ENCODE peak calls at places on chromosome 6, in five cellular contexts. H is cardiac muscle cell, Z is AG10803, Q is tibial nerve, V is foreskin fibroblast. W is an unnamed sample.

GRCh38 chr6:45655630-45656422 is 278.1 kb upstream of the SUPT3H start:
- DNase-seq in Q (no peak), Z (peak; percentile 99), H (no peak), V (peak; percentile 98), W (no peak)

GRCh38 chr6:89067796-89068195 is 12.8 kb upstream of the PNRC1 start:
- DNase-seq in H (no peak), Q (no peak), Z (no peak), V (no peak), W (no peak)

GRCh38 chr6:157471077-157471686 is 90.2 kb downstream of the ZDHHC14 start:
- DNase-seq in Q (no peak), V (no peak), Z (no peak), H (no peak), W (no peak)

GRCh38 chr6:132751828-132752227 is 5.9 kb downstream of the VNN2 start:
- DNase-seq in Z (no peak), H (no peak), V (no peak), Q (no peak), W (no peak)

GRCh38 chr6:41066867-41067304 is 5.3 kb downstream of the OARD1 start:
- DNase-seq in Z (peak; percentile 87), H (peak; percentile 81), Q (peak; percentile 76), V (peak; percentile 69), W (peak; percentile 62)

GRCh38 chr6:1070085-1070521 is 241.8 kb upstream of the FOXQ1 start:
- DNase-seq in Z (no peak), V (no peak), H (peak; percentile 74), Q (no peak), W (no peak)

GRCh38 chr6:17865798-17866725 is 121.4 kb downstream of the KIF13A start:
- DNase-seq in Z (peak; percentile 92), V (peak; percentile 95), Q (peak; percentile 31), H (no peak), W (no peak)

GRCh38 chr6:163572612-163573011 is 158.1 kb downstream of the QKI start:
- DNase-seq in V (no peak), Z (no peak), Q (no peak), H (no peak), W (no peak)

GRCh38 chr6:77456531-77457248 is 6.6 kb downstream of the HTR1B start:
- DNase-seq in V (peak; percentile 99), H (no peak), Z (peak; percentile 99), Q (no peak), W (no peak)

GRCh38 chr6:135179920-135180457 is 1.1 kb upstream of the MYB start:
- DNase-seq in Z (no peak), Q (no peak), V (no peak), H (no peak), W (peak; percentile 5)

GRCh38 chr6:43877463-43878126 is 107.6 kb downstream of the VEGFA start:
- DNase-seq in Q (no peak), V (no peak), H (no peak), Z (no peak), W (no peak)

GRCh38 chr6:120947111-120947510 is 387.2 kb downstream of the TBC1D32 start:
- DNase-seq in Q (no peak), V (no peak), Z (no peak), H (no peak), W (no peak)

GRCh38 chr6:145583753-145584152 is 151.6 kb downstream of the EPM2A start:
- DNase-seq in Q (no peak), H (no peak), V (no peak), Z (no peak), W (no peak)

GRCh38 chr6:85675030-85675819 is 32.5 kb upstream of the SYNCRIP start:
- DNase-seq in V (peak; percentile 50), H (no peak), Z (peak; percentile 38), Q (no peak), W (no peak)

GRCh38 chr6:29146154-29146553 is 24.6 kb upstream of the OR2J2 start:
- DNase-seq in Q (no peak), Z (no peak), H (no peak), V (no peak), W (no peak)

GRCh38 chr6:88823998-88824397 is 139.4 kb downstream of the RNGTT start:
- DNase-seq in Z (peak; percentile 44), V (peak; percentile 22), H (no peak), Q (no peak), W (no peak)

GRCh38 chr6:157532963-157533362 is 152.0 kb downstream of the ZDHHC14 start:
- DNase-seq in H (no peak), V (no peak), Q (no peak), Z (no peak), W (no peak)

GRCh38 chr6:7067305-7067704 is 40.5 kb upstream of the RREB1 start:
- DNase-seq in V (no peak), Z (no peak), H (no peak), Q (no peak), W (no peak)

GRCh38 chr6:96065211-96065610 is 49.4 kb downstream of the FUT9 start:
- DNase-seq in H (no peak), Z (no peak), Q (no peak), V (no peak), W (no peak)

GRCh38 chr6:33211666-33212422 is 3.5 kb downstream of the RING1 start:
- DNase-seq in Z (no peak), H (no peak), Q (no peak), V (no peak), W (no peak)

GRCh38 chr6:33213989-33214335 is 5.7 kb downstream of the RING1 start:
- DNase-seq in Q (no peak), Z (no peak), H (no peak), V (no peak), W (no peak)

GRCh38 chr6:33215281-33215680 is 7.0 kb downstream of the RING1 start:
- DNase-seq in Q (no peak), V (no peak), H (no peak), Z (no peak), W (no peak)

GRCh38 chr6:33212857-33213165 is 4.5 kb downstream of the RING1 start:
- DNase-seq in Z (peak; percentile 16), V (no peak), Q (no peak), H (no peak), W (no peak)

GRCh38 chr6:33213166-33213988 is 5.1 kb downstream of the RING1 start:
- DNase-seq in H (peak; percentile 63), Z (no peak), Q (no peak), V (no peak), W (no peak)
- H3K4me3 ChIP-seq in H (peak overlapping the region; percentile 32), Z (peak overlapping the region; percentile 68), Q (peak overlapping the region; percentile 24), V (peak overlapping the region; percentile 48), W (no peak overlapping the region)

GRCh38 chr6:109987196-109987595 is 9.1 kb downstream of the GPR6 start:
- DNase-seq in H (no peak), V (no peak), Q (no peak), Z (no peak), W (no peak)

GRCh38 chr6:109979033-109979921 is 1.2 kb downstream of the GPR6 start:
- DNase-seq in Z (no peak), Q (no peak), H (peak; percentile 35), V (no peak), W (no peak)

GRCh38 chr6:109984410-109984809 is 6.3 kb downstream of the GPR6 start:
- DNase-seq in Q (no peak), Z (no peak), H (no peak), V (no peak), W (no peak)
- H3K4me3 ChIP-seq in Q (no peak overlapping the region), Z (no peak overlapping the region), H (no peak overlapping the region), V (no peak overlapping the region), W (no peak overlapping the region)

GRCh38 chr6:36129889-36130671 is at the start of gene MAPK13:
- DNase-seq in H (no peak), V (peak; percentile 36), Q (no peak), Z (no peak), W (no peak)

GRCh38 chr6:36133148-36133547 is 2.8 kb downstream of the MAPK13 start:
- DNase-seq in H (no peak), Q (no peak), V (no peak), Z (no peak), W (no peak)

GRCh38 chr6:36132221-36132895 is 2.0 kb downstream of the MAPK13 start:
- DNase-seq in H (no peak), Q (no peak), V (no peak), Z (no peak), W (no peak)

GRCh38 chr6:36130672-36131516 is 581 bp downstream of the MAPK13 start:
- DNase-seq in Q (no peak), H (no peak), Z (no peak), V (peak; percentile 20), W (peak; percentile 38)

GRCh38 chr6:36131517-36132220 is 1.4 kb downstream of the MAPK13 start:
- DNase-seq in H (peak; percentile 31), V (peak; percentile 92), Z (peak; percentile 36), Q (no peak), W (peak; percentile 79)
- H3K4me3 ChIP-seq in H (no peak overlapping the region), V (peak overlapping the region; percentile 11), Z (no peak overlapping the region), Q (no peak overlapping the region), W (peak overlapping the region; percentile 58)

DNA sequence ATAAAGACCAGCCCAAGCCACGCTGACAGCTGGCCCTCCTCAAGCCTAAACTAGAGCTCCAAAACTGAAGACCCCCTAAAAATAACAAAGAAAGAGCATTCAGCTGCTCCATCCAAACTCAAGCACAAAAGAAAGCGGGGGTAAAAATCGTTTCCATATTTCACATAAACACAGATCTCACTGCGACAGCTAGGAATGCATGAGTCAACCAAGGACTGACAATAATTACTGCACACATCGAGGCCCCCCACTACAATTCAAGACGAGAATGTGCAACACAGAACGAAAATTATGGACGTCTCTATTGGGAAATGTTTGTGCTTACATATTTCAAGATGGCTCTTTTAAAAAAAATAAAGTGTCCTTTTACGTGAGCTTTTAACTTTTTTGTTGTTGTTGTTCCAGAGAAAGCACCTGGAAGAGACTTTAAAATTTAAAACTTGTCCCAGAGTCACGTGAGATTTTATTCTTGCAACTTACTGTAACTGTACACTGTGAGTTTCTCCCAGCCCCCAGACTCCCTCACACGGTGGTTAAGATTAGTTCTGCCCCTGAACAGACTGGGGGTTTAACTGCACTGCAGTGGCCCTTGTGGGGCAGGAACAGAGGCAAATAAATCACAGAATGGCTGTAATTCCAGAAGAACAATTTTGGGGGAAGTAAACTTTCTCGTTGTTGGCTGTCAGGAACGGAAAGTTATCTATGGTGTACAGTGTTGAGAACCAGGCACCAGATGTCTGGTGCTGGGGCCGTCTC is 30.9 kb downstream of the CNKSR3 start:
- DNase-seq in H (no peak), V (peak; percentile 45), Q (no peak), Z (peak; percentile 78), W (no peak)
- H3K4me3 ChIP-seq in H (no peak overlapping the region), V (peak overlapping the region; percentile 32), Q (no peak overlapping the region), Z (peak overlapping the region; percentile 44), W (no peak overlapping the region)

GRCh38 chr6:31352497-31353368 is 4.2 kb downstream of the HLA-B start:
- DNase-seq in V (no peak), H (no peak), Z (no peak), Q (no peak), W (peak; percentile 52)
- H3K4me3 ChIP-seq in V (no peak overlapping the region), H (no peak overlapping the region), Z (no peak overlapping the region), Q (no peak overlapping the region), W (no peak overlapping the region)

W was measured in CD4-positive, alpha-beta memory T cell.